ENCODE peak calls at places on chromosomes 12 and 14, in ten cellular contexts. X is astrocyte; S is suprapubic skin; H is Right ventricle myocardium inferior; N is activated B cell treated with CpG ODN at 0.5 μM for 24 hours; R is SK-MEL-5; E is activated CD8-positive, alpha-beta memory T cell treated with anti-CD3 and anti-CD28 coated beads for 48 hours; K is bronchial epithelial cell; A is AG10803; G is NCI-H524. Y is an unnamed sample.

GRCh38 chr14:57982161-57982560 is 116.3 kb upstream of the SLC35F4 start:
- DNase-seq in R (no peak), G (no peak), X (no peak), S (no peak), E (no peak), K (no peak), A (no peak), H (no peak), N (no peak), Y (no peak)

GRCh38 chr12:123337053-123337452 is 27.6 kb downstream of the SBNO1 start:
- DNase-seq in X (no peak), S (no peak), G (no peak), K (no peak), R (no peak), E (no peak), N (no peak), H (no peak), A (no peak), Y (no peak)

GRCh38 chr12:108730337-108731104 is 797 bp downstream of the CORO1C start:
- DNase-seq in G (peak), A (peak), H (peak), R (peak), K (peak), N (peak), E (peak), S (peak), X (peak), Y (peak)

GRCh38 chr12:2794261-2794735 is 472 bp upstream of the FKBP4 start:
- DNase-seq in G (no peak), E (no peak), X (peak), K (peak), H (peak), S (peak), N (peak), R (no peak), A (no peak), Y (no peak)

GRCh38 chr12:15497621-15498285 is 175.4 kb downstream of the PTPRO start:
- DNase-seq in A (no peak), K (no peak), G (no peak), E (no peak), H (no peak), R (no peak), S (no peak), X (no peak), N (no peak), Y (no peak)

GRCh38 chr14:104795781-104796681 is 483 bp upstream of the AKT1 start:
- DNase-seq in A (peak), R (peak), X (no peak), K (no peak), E (peak), N (peak), G (no peak), S (no peak), H (peak), Y (peak)

GRCh38 chr12:49866859-49867579 is 24.1 kb upstream of the BCDIN3D start:
- DNase-seq in X (no peak), E (peak), A (peak), S (peak), N (peak), K (peak), R (peak), H (peak), G (peak), Y (peak)

GRCh38 chr14:21055473-21056117 is 2.0 kb upstream of the RNASE8 start:
- DNase-seq in S (no peak), G (no peak), R (peak), A (no peak), H (no peak), K (no peak), X (no peak), N (no peak), E (no peak), Y (no peak)

GRCh38 chr12:14443531-14443930 is 78.0 kb downstream of the ATF7IP start:
- DNase-seq in X (no peak), N (no peak), H (no peak), R (no peak), K (peak), S (no peak), G (no peak), E (no peak), A (peak), Y (no peak)

GRCh38 chr12:124461851-124462623 is 105.4 kb downstream of the NCOR2 start:
- DNase-seq in K (no peak), X (no peak), E (no peak), G (no peak), R (no peak), H (peak), A (no peak), S (no peak), N (no peak), Y (no peak)

GRCh38 chr12:119229837-119230236 is 51.1 kb downstream of the HSPB8 start:
- DNase-seq in S (no peak), G (no peak), K (peak), R (peak), E (no peak), H (no peak), A (peak), N (no peak), X (peak), Y (no peak)

GRCh38 chr14:22391908-22392307 is 197.1 kb downstream of the DAD1 start:
- DNase-seq in A (peak), G (peak), K (peak), E (no peak), S (no peak), N (no peak), R (peak), H (peak), X (peak), Y (no peak)

GRCh38 chr12:87599459-87599858 is 429.7 kb downstream of the C12orf50 start:
- DNase-seq in K (no peak), S (no peak), G (no peak), R (no peak), E (no peak), H (no peak), X (no peak), A (no peak), N (no peak), Y (no peak)

GRCh38 chr14:99199854-99200653 is 71.9 kb downstream of the BCL11B start:
- DNase-seq in E (no peak), X (no peak), N (no peak), G (peak), K (no peak), A (peak), S (no peak), R (peak), H (peak), Y (no peak)

GRCh38 chr14:32230695-32231280 is 27.7 kb upstream of the RNU6-8 start:
- DNase-seq in A (peak), X (peak), H (no peak), E (no peak), S (no peak), K (peak), R (no peak), G (no peak), N (no peak), Y (no peak)

GRCh38 chr14:73567951-73568885 is 795 bp upstream of the ACOT2 start:
- DNase-seq in H (no peak), X (peak), R (peak), S (no peak), N (no peak), K (peak), A (peak), G (no peak), E (no peak), Y (peak)